ENCODE peak calls at places on chromosomes 3 and 15, in eight cellular contexts. E, Q, N, U, P, L, R and C are unnamed samples.
A peak's percentile ranks its signal among the peaks of the same experiment; 100 is the strongest.

GRCh38 chr15:75129788-75130187 is 71.9 kb upstream of the C15orf39 start:
- DNase-seq in E (no peak), Q (no peak), N (no peak), U (no peak), P (no peak), L (no peak), R (no peak), C (no peak)

GRCh38 chr3:4425707-4426106 is 41.4 kb downstream of the SUMF1 start:
- DNase-seq in E (no peak), Q (no peak), N (no peak), U (no peak), P (peak; percentile 44), L (no peak), R (no peak), C (no peak)

GRCh38 chr3:30344288-30344687 is 262.1 kb upstream of the TGFBR2 start:
- DNase-seq in E (no peak), Q (no peak), N (peak; percentile 12), U (no peak), P (no peak), L (peak; percentile 47), R (no peak), C (no peak)

GRCh38 chr3:25300141-25300540 is 127.9 kb upstream of the RARB start:
- DNase-seq in E (no peak), Q (no peak), N (no peak), U (no peak), P (no peak), L (no peak), R (no peak), C (no peak)

GRCh38 chr15:37035349-37035748 is 65.0 kb downstream of the MEIS2 start:
- DNase-seq in E (no peak), Q (no peak), N (no peak), U (no peak), P (peak; percentile 29), L (no peak), R (no peak), C (no peak)

GRCh38 chr3:151770941-151771340 is 37.2 kb downstream of the AADACL2 start:
- DNase-seq in E (no peak), Q (no peak), N (no peak), U (no peak), P (peak; percentile 72), L (no peak), R (peak; percentile 25), C (no peak)

GRCh38 chr3:177371903-177372302 is 174.6 kb upstream of the TBL1XR1 start:
- DNase-seq in E (no peak), Q (no peak), N (no peak), U (no peak), P (no peak), L (peak; percentile 82), R (no peak), C (peak; percentile 74)

GRCh38 chr3:15754047-15754446 is 43.7 kb downstream of the ANKRD28 start:
- DNase-seq in E (no peak), Q (no peak), N (no peak), U (no peak), P (peak; percentile 30), L (no peak), R (no peak), C (no peak)

GRCh38 chr15:87527416-87527815 is 729.1 kb downstream of the NTRK3 start:
- DNase-seq in E (no peak), Q (no peak), N (no peak), U (no peak), P (no peak), L (no peak), R (no peak), C (no peak)

GRCh38 chr3:165805834-165806561 is 31.2 kb downstream of the BCHE start:
- DNase-seq in E (no peak), Q (no peak), N (no peak), U (no peak), P (no peak), L (no peak), R (no peak), C (no peak)

GRCh38 chr15:87716422-87716821 is 540.1 kb downstream of the NTRK3 start:
- DNase-seq in E (no peak), Q (no peak), N (no peak), U (no peak), P (no peak), L (no peak), R (no peak), C (no peak)

GRCh38 chr3:71299160-71299559 is 284.4 kb downstream of the FOXP1 start:
- DNase-seq in E (no peak), Q (no peak), N (no peak), U (no peak), P (no peak), L (no peak), R (no peak), C (peak; percentile 4)

GRCh38 chr3:108835101-108835500 is 12.5 kb downstream of the TRAT1 start:
- DNase-seq in E (no peak), Q (no peak), N (no peak), U (no peak), P (no peak), L (no peak), R (no peak), C (no peak)

GRCh38 chr3:44529927-44530326 is 25.1 kb upstream of the ZKSCAN7 start:
- DNase-seq in E (peak; percentile 2), Q (no peak), N (no peak), U (no peak), P (peak; percentile 12), L (peak; percentile 15), R (no peak), C (no peak)

GRCh38 chr15:51401872-51402517 is 60.5 kb downstream of the GLDN start:
- DNase-seq in E (no peak), Q (peak; percentile 70), N (peak; percentile 74), U (no peak), P (peak; percentile 55), L (no peak), R (no peak), C (peak; percentile 18)

GRCh38 chr3:45244356-45244755 is 18.3 kb upstream of the TMEM158 start:
- DNase-seq in E (no peak), Q (no peak), N (no peak), U (no peak), P (no peak), L (no peak), R (no peak), C (no peak)

GRCh38 chr3:34260991-34261365 is 462.5 kb downstream of the PDCD6IP start:
- DNase-seq in E (no peak), Q (no peak), N (no peak), U (no peak), P (peak; percentile 36), L (no peak), R (no peak), C (no peak)

GRCh38 chr3:126197854-126198584 is 17.6 kb upstream of the ALDH1L1 start:
- DNase-seq in E (peak; percentile 56), Q (peak; percentile 60), N (peak; percentile 52), U (no peak), P (peak; percentile 78), L (peak; percentile 50), R (no peak), C (peak; percentile 85)

GRCh38 chr3:87733671-87734367 is 325.0 kb downstream of the CGGBP1 start:
- DNase-seq in E (no peak), Q (no peak), N (no peak), U (no peak), P (no peak), L (no peak), R (no peak), C (no peak)

GRCh38 chr3:17431004-17431403 is 311.4 kb downstream of the TBC1D5 start:
- DNase-seq in E (peak; percentile 2), Q (no peak), N (peak; percentile 23), U (no peak), P (peak; percentile 69), L (peak; percentile 13), R (no peak), C (no peak)

GRCh38 chr3:120558784-120559227 is 37.3 kb upstream of the NDUFB4 start:
- DNase-seq in E (peak; percentile 43), Q (peak; percentile 92), N (peak; percentile 90), U (peak; percentile 72), P (peak; percentile 97), L (peak; percentile 76), R (peak; percentile 34), C (peak; percentile 83)

GRCh38 chr15:67174446-67174845 is 80.0 kb downstream of the AAGAB start:
- DNase-seq in E (no peak), Q (no peak), N (no peak), U (no peak), P (no peak), L (no peak), R (no peak), C (no peak)

GRCh38 chr15:69677403-69677802 is 224.8 kb downstream of the RPLP1 start:
- DNase-seq in E (no peak), Q (no peak), N (no peak), U (no peak), P (no peak), L (no peak), R (no peak), C (no peak)

GRCh38 chr15:91803260-91803659 is 50.2 kb upstream of the SLCO3A1 start:
- DNase-seq in E (no peak), Q (no peak), N (no peak), U (no peak), P (no peak), L (no peak), R (no peak), C (no peak)

GRCh38 chr3:100611221-100611620 is 1.8 kb downstream of the ADGRG7 start:
- DNase-seq in E (no peak), Q (no peak), N (no peak), U (no peak), P (no peak), L (no peak), R (no peak), C (no peak)

GRCh38 chr3:42179110-42179725 is 86.8 kb downstream of the CCK start:
- DNase-seq in E (no peak), Q (no peak), N (peak; percentile 78), U (no peak), P (peak; percentile 92), L (no peak), R (no peak), C (no peak)

GRCh38 chr3:168024537-168024941 is 71.2 kb downstream of the GOLIM4 start:
- DNase-seq in E (peak; percentile 72), Q (peak; percentile 23), N (no peak), U (no peak), P (peak; percentile 88), L (peak; percentile 63), R (peak; percentile 63), C (no peak)

GRCh38 chr3:89889386-89889785 is 782.0 kb downstream of the EPHA3 start:
- DNase-seq in E (no peak), Q (no peak), N (no peak), U (no peak), P (no peak), L (no peak), R (no peak), C (no peak)

GRCh38 chr3:195885036-195885871 is 23.1 kb downstream of the TNK2 start:
- DNase-seq in E (no peak), Q (no peak), N (peak; percentile 71), U (no peak), P (no peak), L (no peak), R (no peak), C (peak; percentile 36)

GRCh38 chr3:44021646-44022594 is 219.8 kb upstream of the TOPAZ1 start:
- DNase-seq in E (no peak), Q (peak; percentile 29), N (peak; percentile 39), U (no peak), P (peak; percentile 45), L (no peak), R (no peak), C (no peak)